ENCODE peak calls at places on chromosome 14, in five cellular contexts. One of them, this sample, is unnamed.

GRCh38 chr14:73754911-73755360 is 40.8 kb upstream of the PNMA1 start:
- DNase-seq in endodermal cell: peak
- DNase-seq in activated CD8-positive, alpha-beta T cell treated with anti-CD3 and anti-CD28 coated beads for 36 hours: no peak
- DNase-seq in fibroblast of pulmonary artery: peak
- DNase-seq in SK-N-SH: peak
- DNase-seq in this sample: no peak

GRCh38 chr14:68409355-68409754 is 383.5 kb downstream of the ZFP36L1 start:
- DNase-seq in endodermal cell: no peak
- DNase-seq in SK-N-SH: no peak
- DNase-seq in fibroblast of pulmonary artery: no peak
- DNase-seq in activated CD8-positive, alpha-beta T cell treated with anti-CD3 and anti-CD28 coated beads for 36 hours: no peak
- DNase-seq in this sample: no peak

GRCh38 chr14:81198651-81199050 is 22.1 kb downstream of the GTF2A1 start:
- DNase-seq in SK-N-SH: no peak
- DNase-seq in fibroblast of pulmonary artery: no peak
- DNase-seq in endodermal cell: no peak
- DNase-seq in activated CD8-positive, alpha-beta T cell treated with anti-CD3 and anti-CD28 coated beads for 36 hours: no peak
- DNase-seq in this sample: no peak

GRCh38 chr14:67918838-67919237 is 99.3 kb downstream of the RAD51B start:
- DNase-seq in endodermal cell: no peak
- DNase-seq in SK-N-SH: no peak
- DNase-seq in fibroblast of pulmonary artery: no peak
- DNase-seq in activated CD8-positive, alpha-beta T cell treated with anti-CD3 and anti-CD28 coated beads for 36 hours: no peak
- DNase-seq in this sample: no peak

GRCh38 chr14:100396266-100396795 is 73.2 kb downstream of the SLC25A47 start:
- DNase-seq in fibroblast of pulmonary artery: no peak
- DNase-seq in activated CD8-positive, alpha-beta T cell treated with anti-CD3 and anti-CD28 coated beads for 36 hours: no peak
- DNase-seq in endodermal cell: no peak
- DNase-seq in SK-N-SH: no peak
- DNase-seq in this sample: no peak

GRCh38 chr14:33948143-33948962 is 2.5 kb downstream of the EGLN3 start:
- DNase-seq in fibroblast of pulmonary artery: no peak
- DNase-seq in SK-N-SH: no peak
- DNase-seq in endodermal cell: peak
- DNase-seq in activated CD8-positive, alpha-beta T cell treated with anti-CD3 and anti-CD28 coated beads for 36 hours: no peak
- DNase-seq in this sample: no peak

GRCh38 chr14:50658203-50658602 is 9.9 kb downstream of the SAV1 start:
- DNase-seq in fibroblast of pulmonary artery: peak
- DNase-seq in endodermal cell: no peak
- DNase-seq in activated CD8-positive, alpha-beta T cell treated with anti-CD3 and anti-CD28 coated beads for 36 hours: no peak
- DNase-seq in SK-N-SH: no peak
- DNase-seq in this sample: no peak

GRCh38 chr14:35821546-35822411 is 4.4 kb upstream of the BRMS1L start:
- DNase-seq in SK-N-SH: peak
- DNase-seq in activated CD8-positive, alpha-beta T cell treated with anti-CD3 and anti-CD28 coated beads for 36 hours: peak
- DNase-seq in fibroblast of pulmonary artery: peak
- DNase-seq in endodermal cell: no peak
- DNase-seq in this sample: no peak

GRCh38 chr14:71119075-71119474 is 211.8 kb downstream of the PCNX1 start:
- DNase-seq in activated CD8-positive, alpha-beta T cell treated with anti-CD3 and anti-CD28 coated beads for 36 hours: peak
- DNase-seq in endodermal cell: no peak
- DNase-seq in SK-N-SH: no peak
- DNase-seq in fibroblast of pulmonary artery: peak
- DNase-seq in this sample: no peak

GRCh38 chr14:69132513-69133181 is 20.3 kb downstream of the DCAF5 start:
- DNase-seq in SK-N-SH: no peak
- DNase-seq in fibroblast of pulmonary artery: no peak
- DNase-seq in activated CD8-positive, alpha-beta T cell treated with anti-CD3 and anti-CD28 coated beads for 36 hours: no peak
- DNase-seq in endodermal cell: no peak
- DNase-seq in this sample: no peak

GRCh38 chr14:100982356-100982755 is 78.8 kb upstream of the RTL1 start:
- DNase-seq in fibroblast of pulmonary artery: no peak
- DNase-seq in SK-N-SH: no peak
- DNase-seq in activated CD8-positive, alpha-beta T cell treated with anti-CD3 and anti-CD28 coated beads for 36 hours: no peak
- DNase-seq in endodermal cell: no peak
- DNase-seq in this sample: no peak

GRCh38 chr14:78005325-78005724 is 164.8 kb upstream of the NRXN3 start:
- DNase-seq in activated CD8-positive, alpha-beta T cell treated with anti-CD3 and anti-CD28 coated beads for 36 hours: no peak
- DNase-seq in endodermal cell: no peak
- DNase-seq in SK-N-SH: no peak
- DNase-seq in fibroblast of pulmonary artery: peak
- DNase-seq in this sample: no peak

GRCh38 chr14:91330111-91330696 is 85.7 kb upstream of the GPR68 start:
- DNase-seq in SK-N-SH: no peak
- DNase-seq in fibroblast of pulmonary artery: no peak
- DNase-seq in endodermal cell: peak
- DNase-seq in activated CD8-positive, alpha-beta T cell treated with anti-CD3 and anti-CD28 coated beads for 36 hours: no peak
- DNase-seq in this sample: no peak

GRCh38 chr14:100790785-100791667 is 34.9 kb upstream of the MEG3 start:
- DNase-seq in activated CD8-positive, alpha-beta T cell treated with anti-CD3 and anti-CD28 coated beads for 36 hours: no peak
- DNase-seq in fibroblast of pulmonary artery: peak
- DNase-seq in endodermal cell: no peak
- DNase-seq in SK-N-SH: no peak
- DNase-seq in this sample: no peak

GRCh38 chr14:61337893-61338292 is 16.5 kb downstream of the PRKCH start:
- DNase-seq in endodermal cell: no peak
- DNase-seq in activated CD8-positive, alpha-beta T cell treated with anti-CD3 and anti-CD28 coated beads for 36 hours: peak
- DNase-seq in fibroblast of pulmonary artery: no peak
- DNase-seq in SK-N-SH: no peak
- DNase-seq in this sample: no peak

GRCh38 chr14:57865450-57866198 is at the start of gene SLC35F4:
- DNase-seq in SK-N-SH: peak
- DNase-seq in activated CD8-positive, alpha-beta T cell treated with anti-CD3 and anti-CD28 coated beads for 36 hours: no peak
- DNase-seq in endodermal cell: peak
- DNase-seq in fibroblast of pulmonary artery: peak
- DNase-seq in this sample: peak

GRCh38 chr14:42569227-42569626 is 962.6 kb downstream of the LRFN5 start:
- DNase-seq in activated CD8-positive, alpha-beta T cell treated with anti-CD3 and anti-CD28 coated beads for 36 hours: no peak
- DNase-seq in endodermal cell: no peak
- DNase-seq in SK-N-SH: no peak
- DNase-seq in fibroblast of pulmonary artery: no peak
- DNase-seq in this sample: no peak
- TF ChIP-seq CTCF in activated CD8-positive, alpha-beta T cell treated with anti-CD3 and anti-CD28 coated beads for 36 hours: no peak
- TF ChIP-seq CTCF in endodermal cell: no peak
- TF ChIP-seq CTCF in SK-N-SH: no peak
- TF ChIP-seq CTCF in fibroblast of pulmonary artery: no peak
- TF ChIP-seq CTCF in this sample: no peak

GRCh38 chr14:64899958-64900357 is 14.3 kb upstream of the CHURC1 start:
- DNase-seq in fibroblast of pulmonary artery: no peak
- DNase-seq in SK-N-SH: no peak
- DNase-seq in endodermal cell: no peak
- DNase-seq in activated CD8-positive, alpha-beta T cell treated with anti-CD3 and anti-CD28 coated beads for 36 hours: no peak
- DNase-seq in this sample: no peak
- TF ChIP-seq CTCF in fibroblast of pulmonary artery: no peak
- TF ChIP-seq CTCF in SK-N-SH: no peak
- TF ChIP-seq CTCF in endodermal cell: no peak
- TF ChIP-seq CTCF in activated CD8-positive, alpha-beta T cell treated with anti-CD3 and anti-CD28 coated beads for 36 hours: no peak
- TF ChIP-seq CTCF in this sample: no peak

GRCh38 chr14:32366256-32366655 is 37.2 kb downstream of the AKAP6 start:
- DNase-seq in endodermal cell: peak
- DNase-seq in activated CD8-positive, alpha-beta T cell treated with anti-CD3 and anti-CD28 coated beads for 36 hours: no peak
- DNase-seq in SK-N-SH: peak
- DNase-seq in fibroblast of pulmonary artery: peak
- DNase-seq in this sample: no peak
- TF ChIP-seq CTCF in endodermal cell: peak
- TF ChIP-seq CTCF in activated CD8-positive, alpha-beta T cell treated with anti-CD3 and anti-CD28 coated beads for 36 hours: no peak
- TF ChIP-seq CTCF in SK-N-SH: peak
- TF ChIP-seq CTCF in fibroblast of pulmonary artery: peak
- TF ChIP-seq CTCF in this sample: no peak

DNA sequence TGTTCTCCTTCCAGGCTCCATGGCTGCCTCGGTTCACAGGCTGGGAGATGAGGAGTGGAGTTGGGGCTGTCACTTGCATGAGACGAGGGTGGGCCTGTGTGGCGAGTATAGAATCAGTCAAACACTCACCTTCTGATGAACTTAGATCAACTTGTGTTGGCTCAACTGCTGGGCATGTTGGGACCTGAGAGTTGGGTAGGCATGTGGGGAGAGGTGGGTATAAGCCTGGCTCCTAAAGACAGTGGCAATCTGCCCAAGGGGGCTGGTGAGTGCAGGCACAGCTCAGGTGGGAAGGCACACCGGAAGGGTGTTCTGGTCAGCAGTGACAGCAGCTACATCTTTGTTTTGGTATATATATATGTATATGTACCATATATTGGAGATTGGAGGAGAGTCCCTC is 30.1 kb upstream of the TDRD9 start:
- DNase-seq in endodermal cell: no peak
- DNase-seq in SK-N-SH: no peak
- DNase-seq in fibroblast of pulmonary artery: no peak
- DNase-seq in activated CD8-positive, alpha-beta T cell treated with anti-CD3 and anti-CD28 coated beads for 36 hours: no peak
- DNase-seq in this sample: no peak
- TF ChIP-seq CTCF in endodermal cell: no peak
- TF ChIP-seq CTCF in SK-N-SH: no peak
- TF ChIP-seq CTCF in fibroblast of pulmonary artery: no peak
- TF ChIP-seq CTCF in activated CD8-positive, alpha-beta T cell treated with anti-CD3 and anti-CD28 coated beads for 36 hours: no peak
- TF ChIP-seq CTCF in this sample: no peak

DNA sequence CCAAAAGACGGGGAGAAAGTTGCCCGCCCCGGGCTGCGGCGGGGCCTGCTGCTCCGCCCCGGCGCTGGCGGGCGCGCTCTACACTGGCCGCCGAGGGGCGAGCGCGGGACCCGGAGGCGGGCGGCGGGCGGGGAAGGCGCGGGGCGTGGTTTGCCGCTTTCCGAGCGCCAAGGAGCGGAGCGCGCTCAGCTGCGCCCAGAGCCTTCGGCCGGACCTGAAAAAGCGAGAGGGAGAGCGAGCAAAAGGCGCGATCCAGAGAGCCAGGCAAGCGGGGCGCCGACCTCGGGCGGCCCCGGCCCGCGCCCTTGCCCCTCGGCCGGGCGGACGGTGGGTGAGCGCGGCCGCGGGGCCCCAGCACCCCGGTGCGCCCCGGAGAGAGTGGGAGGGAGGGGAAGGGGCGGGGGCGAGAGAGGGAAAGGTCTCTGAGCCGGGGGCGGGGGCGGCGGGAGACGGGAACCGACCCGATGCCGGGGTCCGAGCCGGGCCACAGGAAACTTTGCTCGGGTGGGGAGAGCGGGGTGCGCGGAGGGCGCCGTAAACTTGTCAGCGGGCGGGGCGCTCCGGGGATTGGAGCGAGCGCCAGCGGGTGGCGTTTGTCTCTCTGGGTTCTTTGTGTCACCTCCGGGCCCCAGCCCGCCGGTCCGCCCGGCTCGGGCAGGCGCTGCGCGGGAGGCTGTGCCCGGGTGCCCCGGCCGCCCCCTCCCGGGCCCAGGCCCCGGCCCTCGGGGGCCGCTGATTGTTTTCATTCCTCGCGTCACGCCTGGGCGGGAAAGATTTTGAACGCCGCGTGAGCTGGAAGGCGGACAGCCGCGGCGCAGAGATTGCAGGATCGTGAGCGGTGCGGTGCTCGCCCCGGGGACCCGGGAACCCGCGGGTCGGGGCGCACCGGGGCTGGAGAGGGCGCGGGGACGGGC is at the start of gene SYNE2:
- DNase-seq in SK-N-SH: peak
- DNase-seq in endodermal cell: peak
- DNase-seq in fibroblast of pulmonary artery: peak
- DNase-seq in activated CD8-positive, alpha-beta T cell treated with anti-CD3 and anti-CD28 coated beads for 36 hours: peak
- DNase-seq in this sample: peak
- TF ChIP-seq CTCF in SK-N-SH: peak
- TF ChIP-seq CTCF in endodermal cell: peak
- TF ChIP-seq CTCF in fibroblast of pulmonary artery: no peak
- TF ChIP-seq CTCF in activated CD8-positive, alpha-beta T cell treated with anti-CD3 and anti-CD28 coated beads for 36 hours: no peak
- TF ChIP-seq CTCF in this sample: no peak

This sample was measured in mesothelial cell of epicardium.